ENCODE peak calls at places on chromosomes 4 and X, in nine cellular contexts. One of them, this sample, is unnamed.

GRCh38 chr4:57369446-57369845 is 259.3 kb upstream of the IGFBP7 start:
- DNase-seq in upper lobe of right lung: no peak
- DNase-seq in WERI-Rb-1: no peak
- DNase-seq in HFFc6: no peak
- DNase-seq in Kasumi-1: no peak
- DNase-seq in fibroblast of the conjunctiva: no peak
- DNase-seq in left cardiac atrium: no peak
- DNase-seq in CD4-positive, CD25-positive, alpha-beta regulatory T cell: no peak
- DNase-seq in KBM-7: no peak
- DNase-seq in this sample: no peak

GRCh38 chrX:100829730-100830129 is 9.5 kb downstream of the CSTF2 start:
- DNase-seq in WERI-Rb-1: no peak
- DNase-seq in KBM-7: no peak
- DNase-seq in HFFc6: no peak
- DNase-seq in Kasumi-1: peak; percentile 6
- DNase-seq in fibroblast of the conjunctiva: peak; percentile 1
- DNase-seq in CD4-positive, CD25-positive, alpha-beta regulatory T cell: peak; percentile 68
- DNase-seq in left cardiac atrium: no peak
- DNase-seq in upper lobe of right lung: no peak
- DNase-seq in this sample: peak; percentile 13

GRCh38 chr4:168848112-168848511 is 161.9 kb downstream of the CBR4 start:
- DNase-seq in left cardiac atrium: no peak
- DNase-seq in WERI-Rb-1: no peak
- DNase-seq in Kasumi-1: no peak
- DNase-seq in fibroblast of the conjunctiva: no peak
- DNase-seq in CD4-positive, CD25-positive, alpha-beta regulatory T cell: no peak
- DNase-seq in KBM-7: no peak
- DNase-seq in HFFc6: no peak
- DNase-seq in upper lobe of right lung: no peak
- DNase-seq in this sample: no peak

GRCh38 chr4:79121223-79121622 is 182.0 kb upstream of the PAQR3 start:
- DNase-seq in fibroblast of the conjunctiva: no peak
- DNase-seq in upper lobe of right lung: no peak
- DNase-seq in CD4-positive, CD25-positive, alpha-beta regulatory T cell: no peak
- DNase-seq in HFFc6: no peak
- DNase-seq in left cardiac atrium: no peak
- DNase-seq in WERI-Rb-1: no peak
- DNase-seq in KBM-7: no peak
- DNase-seq in Kasumi-1: no peak
- DNase-seq in this sample: no peak

GRCh38 chr4:86307432-86307831 is 52.4 kb downstream of the MAPK10 start:
- DNase-seq in Kasumi-1: no peak
- DNase-seq in fibroblast of the conjunctiva: no peak
- DNase-seq in HFFc6: no peak
- DNase-seq in left cardiac atrium: no peak
- DNase-seq in upper lobe of right lung: no peak
- DNase-seq in CD4-positive, CD25-positive, alpha-beta regulatory T cell: no peak
- DNase-seq in WERI-Rb-1: no peak
- DNase-seq in KBM-7: no peak
- DNase-seq in this sample: no peak

GRCh38 chr4:159280442-159281172 is 177.7 kb downstream of the RAPGEF2 start:
- DNase-seq in HFFc6: no peak
- DNase-seq in left cardiac atrium: no peak
- DNase-seq in CD4-positive, CD25-positive, alpha-beta regulatory T cell: no peak
- DNase-seq in fibroblast of the conjunctiva: no peak
- DNase-seq in Kasumi-1: no peak
- DNase-seq in WERI-Rb-1: no peak
- DNase-seq in KBM-7: no peak
- DNase-seq in upper lobe of right lung: no peak
- DNase-seq in this sample: no peak

GRCh38 chrX:153338836-153339235 is 4.9 kb downstream of the ZNF275 start:
- DNase-seq in KBM-7: peak; percentile 81
- DNase-seq in upper lobe of right lung: no peak
- DNase-seq in Kasumi-1: peak; percentile 18
- DNase-seq in CD4-positive, CD25-positive, alpha-beta regulatory T cell: peak; percentile 37
- DNase-seq in fibroblast of the conjunctiva: no peak
- DNase-seq in left cardiac atrium: no peak
- DNase-seq in HFFc6: no peak
- DNase-seq in WERI-Rb-1: no peak
- DNase-seq in this sample: no peak

GRCh38 chr4:154135576-154135975 is 346.7 kb upstream of the SFRP2 start:
- DNase-seq in HFFc6: no peak
- DNase-seq in WERI-Rb-1: no peak
- DNase-seq in Kasumi-1: no peak
- DNase-seq in fibroblast of the conjunctiva: no peak
- DNase-seq in upper lobe of right lung: no peak
- DNase-seq in CD4-positive, CD25-positive, alpha-beta regulatory T cell: no peak
- DNase-seq in KBM-7: no peak
- DNase-seq in left cardiac atrium: no peak
- DNase-seq in this sample: no peak

GRCh38 chr4:94455081-94455480 is 3.3 kb downstream of the PDLIM5 start:
- DNase-seq in left cardiac atrium: peak; percentile 71
- DNase-seq in upper lobe of right lung: no peak
- DNase-seq in WERI-Rb-1: no peak
- DNase-seq in fibroblast of the conjunctiva: no peak
- DNase-seq in Kasumi-1: no peak
- DNase-seq in CD4-positive, CD25-positive, alpha-beta regulatory T cell: no peak
- DNase-seq in KBM-7: no peak
- DNase-seq in HFFc6: peak; percentile 75
- DNase-seq in this sample: no peak

This sample was measured in non-pigmented ciliary epithelial cell.